ENCODE peak calls at places on chromosomes 7 and 10, in four cellular contexts. O is aorta; Q is NCI-H510A treated with DMSO at 0.1 percent for 48 hours; B is stimulated activated CD4-positive, alpha-beta T cell treated with anti-CD3 and anti-CD28 coated beads, Interleukin-2, amount 100 ng/mL, for 24 hours. A is an unnamed sample.

GRCh38 chr7:64628721-64629120 is 37.2 kb upstream of the ZNF107 start:
- DNase-seq in O (no peak), Q (no peak), B (no peak), A (no peak)

GRCh38 chr10:60729106-60729505 is 49.2 kb upstream of the CDK1 start:
- DNase-seq in O (no peak), Q (no peak), B (no peak), A (no peak)

GRCh38 chr7:1444925-1445322 is 14.3 kb downstream of the MICALL2 start:
- DNase-seq in O (no peak), Q (no peak), B (no peak), A (no peak)

GRCh38 chr7:69078997-69079769 is 519.1 kb upstream of the AUTS2 start:
- DNase-seq in O (no peak), Q (no peak), B (no peak), A (no peak)

GRCh38 chr10:28273343-28273742 is 29.5 kb downstream of the MPP7 start:
- DNase-seq in O (no peak), Q (no peak), B (no peak), A (no peak)

GRCh38 chr7:154913645-154914579 is 89.0 kb downstream of the PAXIP1 start:
- DNase-seq in O (peak; percentile 98), Q (peak; percentile 61), B (peak; percentile 95), A (peak; percentile 79)

GRCh38 chr7:115274-115911 is 77.0 kb upstream of the FAM20C start:
- DNase-seq in O (no peak), Q (no peak), B (no peak), A (no peak)

GRCh38 chr7:92961966-92962365 is 125.6 kb upstream of the CDK6 start:
- DNase-seq in O (no peak), Q (no peak), B (no peak), A (no peak)

GRCh38 chr10:3570855-3571266 is 214.1 kb downstream of the KLF6 start:
- DNase-seq in O (peak; percentile 88), Q (no peak), B (no peak), A (no peak)

GRCh38 chr7:731440-732085 is 4.5 kb upstream of the PRKAR1B start:
- DNase-seq in O (no peak), Q (no peak), B (no peak), A (no peak)

GRCh38 chr7:100515072-100515532 is 23.9 kb upstream of the AGFG2 start:
- DNase-seq in O (no peak), Q (no peak), B (no peak), A (no peak)

A was measured in stimulated activated naive B cell treated with anti-CD40 and anti-IgM and Interleukin-4, amounts not matched to agents 10 μg/mL and 1 μg/mL and 100 μg/mL, for 72 hours.